ENCODE peak calls at places on chromosome 19, in nine cellular contexts. J, I, B, R, X, O, Z, G and U are unnamed samples.

GRCh38 chr19:28521614-28522544 is 691.1 kb downstream of the UQCRFS1 start:
- DNase-seq in J (no peak), I (no peak), B (no peak), R (no peak), X (no peak), O (no peak), Z (no peak), G (no peak), U (no peak)

GRCh38 chr19:7729211-7729610 is 2.7 kb downstream of the CLEC4G start:
- DNase-seq in J (no peak), I (no peak), B (no peak), R (no peak), X (no peak), O (no peak), Z (no peak), G (no peak), U (no peak)

GRCh38 chr19:17202713-17203112 is 12.4 kb upstream of the USE1 start:
- DNase-seq in J (no peak), I (no peak), B (no peak), R (no peak), X (no peak), O (no peak), Z (no peak), G (no peak), U (no peak)

GRCh38 chr19:48258350-48258749 is 2.6 kb upstream of the CARD8 start:
- DNase-seq in J (no peak), I (no peak), B (peak; percentile 11), R (no peak), X (no peak), O (no peak), Z (no peak), G (no peak), U (peak; percentile 3)

GRCh38 chr19:14661372-14661924 is 13.2 kb downstream of the ADGRE3 start:
- DNase-seq in J (no peak), I (no peak), B (no peak), R (peak; percentile 4), X (no peak), O (no peak), Z (no peak), G (peak; percentile 15), U (no peak)

GRCh38 chr19:11482384-11483050 is 1.7 kb upstream of the ELAVL3 start:
- DNase-seq in J (peak; percentile 84), I (peak; percentile 84), B (peak; percentile 80), R (peak; percentile 87), X (peak; percentile 93), O (peak; percentile 91), Z (peak; percentile 27), G (peak; percentile 66), U (peak; percentile 72)

GRCh38 chr19:42544146-42544545 is 15.9 kb upstream of the CEACAM1 start:
- DNase-seq in J (no peak), I (no peak), B (no peak), R (no peak), X (no peak), O (no peak), Z (no peak), G (no peak), U (no peak)

GRCh38 chr19:33900817-33901216 is 104.1 kb downstream of the KCTD15 start:
- DNase-seq in J (no peak), I (no peak), B (no peak), R (no peak), X (no peak), O (no peak), Z (no peak), G (peak; percentile 83), U (no peak)

GRCh38 chr19:1840541-1841115 is 7.7 kb downstream of the REXO1 start:
- DNase-seq in J (peak; percentile 66), I (no peak), B (no peak), R (peak; percentile 36), X (no peak), O (no peak), Z (no peak), G (no peak), U (no peak)

GRCh38 chr19:1841209-1841924 is 6.9 kb downstream of the REXO1 start:
- DNase-seq in J (no peak), I (no peak), B (no peak), R (no peak), X (no peak), O (no peak), Z (no peak), G (no peak), U (no peak)

GRCh38 chr19:1844536-1845515 is 3.5 kb downstream of the REXO1 start:
- DNase-seq in J (no peak), I (no peak), B (no peak), R (no peak), X (no peak), O (no peak), Z (no peak), G (no peak), U (no peak)

GRCh38 chr19:1843646-1844394 is 4.5 kb downstream of the REXO1 start:
- DNase-seq in J (no peak), I (no peak), B (no peak), R (no peak), X (no peak), O (no peak), Z (no peak), G (no peak), U (no peak)

DNA sequence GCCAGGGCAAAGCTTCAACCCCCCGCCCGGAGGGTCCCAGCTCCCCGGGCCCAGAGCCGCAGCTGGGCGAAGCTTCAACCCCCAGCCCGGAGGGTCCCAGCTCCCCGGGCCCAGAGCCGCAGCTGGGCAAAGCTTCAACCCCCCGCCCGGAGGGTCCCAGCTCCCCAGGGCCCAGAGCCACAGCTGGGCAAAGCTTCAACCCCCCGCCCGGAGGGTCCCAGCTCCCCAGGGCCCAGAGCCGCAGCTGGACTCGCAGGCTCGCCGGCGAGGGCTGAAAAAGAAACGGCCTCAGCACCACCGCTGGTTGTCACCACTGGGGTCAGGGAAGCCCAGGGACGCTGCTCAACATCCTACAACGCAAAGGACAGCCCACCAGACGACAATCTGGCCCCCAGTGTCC is 5.2 kb downstream of the REXO1 start:
- DNase-seq in J (no peak), I (no peak), B (no peak), R (no peak), X (no peak), O (no peak), Z (no peak), G (no peak), U (no peak)
- H3K4me1 ChIP-seq in J (peaks cover 100% of the 10 kb centered on the region), I (peaks cover 15% of the 10 kb centered on the region), B (peaks cover 45% of the 10 kb centered on the region), R (peaks cover 74% of the 10 kb centered on the region), X (peaks cover 7% of the 10 kb centered on the region), O (peaks cover 34% of the 10 kb centered on the region), Z (peaks cover 22% of the 10 kb centered on the region), G (peaks cover 23% of the 10 kb centered on the region), U (peaks cover 9% of the 10 kb centered on the region)

GRCh38 chr19:51129716-51130115 is 5.0 kb downstream of the SIGLEC9 start:
- DNase-seq in J (no peak), I (no peak), B (no peak), R (no peak), X (no peak), O (no peak), Z (no peak), G (no peak), U (no peak)

GRCh38 chr19:51127755-51128154 is 3.0 kb downstream of the SIGLEC9 start:
- DNase-seq in J (no peak), I (no peak), B (no peak), R (no peak), X (peak; percentile 60), O (no peak), Z (no peak), G (no peak), U (no peak)

GRCh38 chr19:51135004-51135403 is 7.1 kb upstream of the SIGLEC7 start:
- DNase-seq in J (no peak), I (no peak), B (no peak), R (no peak), X (no peak), O (no peak), Z (no peak), G (no peak), U (no peak)

GRCh38 chr19:51128227-51128626 is 3.5 kb downstream of the SIGLEC9 start:
- DNase-seq in J (no peak), I (no peak), B (no peak), R (no peak), X (no peak), O (no peak), Z (no peak), G (no peak), U (no peak)

DNA sequence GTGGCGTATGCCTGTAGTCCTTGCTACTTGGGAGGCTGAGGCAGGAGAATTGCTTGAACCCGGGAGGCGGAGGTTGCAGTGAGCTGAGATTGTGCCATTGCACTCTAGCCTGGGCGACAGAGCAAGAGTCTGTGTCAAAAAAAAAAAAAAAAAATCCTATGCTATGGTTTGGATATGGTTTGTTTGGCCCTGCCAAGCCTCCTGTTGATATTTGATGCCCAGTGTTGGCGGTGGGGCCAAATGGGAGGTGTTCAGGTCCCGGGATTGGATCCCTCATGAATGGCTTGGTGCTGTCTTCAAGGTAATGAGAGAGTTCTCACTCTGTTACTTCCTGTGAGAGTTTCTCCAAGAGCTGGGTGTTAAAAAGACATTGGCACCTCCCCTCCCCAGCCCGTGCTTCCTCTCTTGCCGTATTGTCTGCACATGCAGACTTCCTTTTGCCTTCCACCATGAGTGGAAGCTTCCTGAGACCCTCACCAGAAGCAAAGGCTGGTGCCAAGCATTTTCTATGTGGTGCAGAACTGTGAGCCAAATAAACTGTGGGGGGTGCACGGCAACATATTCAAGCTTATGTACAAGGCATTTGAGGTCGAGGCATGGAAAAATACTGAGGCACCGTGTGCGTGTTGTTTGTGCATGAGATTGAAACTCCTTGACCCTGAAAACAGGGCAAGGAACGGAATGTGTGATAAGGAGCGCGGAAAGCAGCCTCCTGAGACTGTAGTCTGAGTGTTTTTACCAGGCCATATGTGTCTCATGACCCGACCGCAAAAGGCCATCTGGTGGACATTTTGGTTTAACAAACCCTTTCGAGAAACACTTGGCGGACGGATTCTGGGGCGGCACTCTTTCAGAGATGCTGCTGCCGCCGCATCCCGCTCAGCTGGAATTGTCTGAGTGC is 7.3 kb downstream of the SIGLEC9 start:
- DNase-seq in J (peak; percentile 69), I (peak; percentile 24), B (no peak), R (peak; percentile 50), X (peak; percentile 65), O (no peak), Z (no peak), G (no peak), U (peak; percentile 6)
- H3K4me1 ChIP-seq in J (peaks cover 33% of the 10 kb centered on the region), I (no peaks in the 10 kb centered on the region), B (peaks cover 23% of the 10 kb centered on the region), R (peaks cover 4% of the 10 kb centered on the region), X (no peaks in the 10 kb centered on the region), O (peaks cover 11% of the 10 kb centered on the region), Z (peaks cover 10% of the 10 kb centered on the region), G (no peaks in the 10 kb centered on the region), U (no peaks in the 10 kb centered on the region)

GRCh38 chr19:38848299-38849146 is 1.3 kb downstream of the HNRNPL start:
- DNase-seq in J (no peak), I (no peak), B (no peak), R (peak; percentile 34), X (no peak), O (peak; percentile 30), Z (no peak), G (no peak), U (peak; percentile 29)
- H3K4me1 ChIP-seq in J (peaks cover 81% of the 10 kb centered on the region), I (peaks cover 56% of the 10 kb centered on the region), B (peaks cover 53% of the 10 kb centered on the region), R (peaks cover 27% of the 10 kb centered on the region), X (no peaks in the 10 kb centered on the region), O (peaks cover 31% of the 10 kb centered on the region), Z (peaks cover 28% of the 10 kb centered on the region), G (peaks cover 22% of the 10 kb centered on the region), U (peaks cover 2% of the 10 kb centered on the region)

DNA sequence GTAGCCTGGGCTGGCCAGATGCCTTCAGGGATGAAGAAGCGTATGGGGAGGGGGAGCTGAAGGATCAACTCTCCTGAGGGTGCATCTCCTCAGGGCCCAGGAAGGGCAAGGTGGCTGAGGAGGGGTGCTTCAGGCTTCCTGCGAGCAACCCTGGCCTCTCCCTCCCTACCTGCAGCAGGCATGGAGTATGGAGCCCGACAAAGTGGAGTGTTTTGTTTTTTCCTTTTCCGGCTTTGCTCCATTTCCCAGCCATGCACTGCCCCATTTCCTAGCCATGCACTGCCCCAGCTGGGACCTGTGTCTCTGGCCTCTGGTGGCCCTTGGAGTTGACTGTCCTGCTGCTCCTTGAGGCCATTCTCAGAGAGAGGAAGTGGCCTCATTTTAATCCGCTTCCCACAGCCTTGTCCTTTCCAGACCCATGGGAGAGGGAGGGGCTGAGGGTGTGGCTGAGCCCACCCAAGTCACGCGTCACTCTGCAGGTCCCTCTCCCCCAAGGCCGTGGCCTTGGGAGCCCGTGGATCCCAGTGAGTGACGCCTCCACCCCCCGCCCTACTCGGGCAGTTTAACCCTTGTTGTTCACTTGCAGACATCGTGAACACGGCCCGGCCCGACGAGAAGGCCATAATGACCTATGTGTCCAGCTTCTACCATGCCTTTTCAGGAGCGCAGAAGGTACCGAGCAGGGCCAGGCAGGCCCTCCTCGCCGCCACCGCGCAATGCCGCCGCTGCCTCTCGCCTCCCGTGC is 34.4 kb downstream of the CAPN12 start:
- DNase-seq in J (no peak), I (no peak), B (no peak), R (no peak), X (no peak), O (no peak), Z (no peak), G (no peak), U (no peak)
- H3K4me1 ChIP-seq in J (peaks cover 100% of the 10 kb centered on the region), I (peaks cover 65% of the 10 kb centered on the region), B (no peaks in the 10 kb centered on the region), R (peaks cover 2% of the 10 kb centered on the region), X (no peaks in the 10 kb centered on the region), O (peaks cover 34% of the 10 kb centered on the region), Z (peaks cover 43% of the 10 kb centered on the region), G (peaks cover 36% of the 10 kb centered on the region), U (no peaks in the 10 kb centered on the region)